ENCODE peak calls at places on chromosomes 12 and 14, in four cellular contexts. C, N, X and R are unnamed samples.

GRCh38 chr12:67042697-67043131 is 226.4 kb upstream of the CAND1 start:
- DNase-seq in C (no peak), N (no peak), X (no peak), R (peak; percentile 53)

GRCh38 chr12:12384601-12385321 is 27.9 kb downstream of the BORCS5 start:
- DNase-seq in C (no peak), N (peak; percentile 64), X (no peak), R (no peak)

GRCh38 chr12:65333649-65334048 is 55.2 kb downstream of the MSRB3 start:
- DNase-seq in C (no peak), N (no peak), X (no peak), R (no peak)

GRCh38 chr12:32377344-32378000 is 21.9 kb upstream of the FGD4 start:
- DNase-seq in C (no peak), N (no peak), X (no peak), R (no peak)

GRCh38 chr12:26402648-26403047 is 207.3 kb downstream of the SSPN start:
- DNase-seq in C (no peak), N (peak; percentile 56), X (no peak), R (peak; percentile 78)

GRCh38 chr12:66453837-66454236 is 151.5 kb downstream of the HELB start:
- DNase-seq in C (no peak), N (no peak), X (no peak), R (no peak)

GRCh38 chr14:52052289-52052943 is 16.4 kb downstream of the NID2 start:
- DNase-seq in C (no peak), N (no peak), X (no peak), R (peak; percentile 35)

GRCh38 chr14:22657861-22658260 is 13.7 kb upstream of the OR6J1 start:
- DNase-seq in C (no peak), N (no peak), X (no peak), R (peak; percentile 50)

GRCh38 chr12:77058740-77059139 is 6.6 kb downstream of the E2F7 start:
- DNase-seq in C (no peak), N (no peak), X (no peak), R (no peak)

GRCh38 chr12:73383584-73384229 is 1111.5 kb downstream of the TRHDE start:
- DNase-seq in C (no peak), N (no peak), X (no peak), R (peak; percentile 9)

GRCh38 chr12:131349397-131350127 is 361.3 kb upstream of the SFSWAP start:
- DNase-seq in C (no peak), N (no peak), X (no peak), R (no peak)

GRCh38 chr14:72982146-72982708 is 44.7 kb downstream of the ZFYVE1 start:
- DNase-seq in C (no peak), N (no peak), X (no peak), R (no peak)

GRCh38 chr14:103696027-103696402 is 19.2 kb downstream of the XRCC3 start:
- DNase-seq in C (no peak), N (no peak), X (no peak), R (no peak)

GRCh38 chr14:103693514-103693913 is 21.7 kb downstream of the XRCC3 start:
- DNase-seq in C (no peak), N (peak; percentile 89), X (no peak), R (peak; percentile 81)

GRCh38 chr14:103692871-103693270 is 22.4 kb downstream of the XRCC3 start:
- DNase-seq in C (no peak), N (no peak), X (no peak), R (no peak)

GRCh38 chr14:103695331-103696026 is 19.8 kb downstream of the XRCC3 start:
- DNase-seq in C (no peak), N (no peak), X (no peak), R (no peak)

DNA sequence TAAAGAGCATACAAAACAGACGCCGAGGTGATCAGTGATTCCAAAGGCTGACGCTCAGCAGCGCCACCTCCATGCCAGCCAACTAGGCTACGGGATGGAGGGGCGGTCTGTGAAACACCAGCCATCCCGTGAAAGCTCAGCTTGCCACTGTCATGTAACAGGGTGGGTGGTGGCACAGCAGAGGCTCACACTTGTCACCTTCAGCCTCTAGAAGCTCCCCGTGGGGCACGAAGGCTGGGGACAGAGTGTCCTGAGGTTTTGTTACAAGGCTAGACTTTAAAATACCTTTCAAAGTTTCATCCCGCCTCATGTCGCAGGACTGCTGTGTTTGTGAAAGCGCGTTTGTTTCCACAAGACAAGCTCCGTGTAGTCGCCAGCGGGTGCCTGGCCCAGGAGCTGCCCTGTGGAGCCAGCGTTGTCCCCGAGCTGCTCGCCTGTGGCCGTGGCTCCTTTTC is 20.7 kb downstream of the XRCC3 start:
- DNase-seq in C (no peak), N (no peak), X (no peak), R (no peak)
- TF ChIP-seq CTCF in C (no peak), N (no peak), X (no peak), R (no peak)

GRCh38 chr12:105084251-105085250 is at the start of gene ALDH1L2:
- DNase-seq in C (peak; percentile 79), N (peak; percentile 88), X (peak; percentile 87), R (peak; percentile 85)
- TF ChIP-seq CTCF in C (no peak), N (no peak), X (no peak), R (no peak)

GRCh38 chr14:97005908-97006307 is 208.7 kb downstream of the VRK1 start:
- DNase-seq in C (no peak), N (no peak), X (no peak), R (no peak)

GRCh38 chr14:97013878-97014277 is 216.7 kb downstream of the VRK1 start:
- DNase-seq in C (no peak), N (no peak), X (no peak), R (no peak)

DNA sequence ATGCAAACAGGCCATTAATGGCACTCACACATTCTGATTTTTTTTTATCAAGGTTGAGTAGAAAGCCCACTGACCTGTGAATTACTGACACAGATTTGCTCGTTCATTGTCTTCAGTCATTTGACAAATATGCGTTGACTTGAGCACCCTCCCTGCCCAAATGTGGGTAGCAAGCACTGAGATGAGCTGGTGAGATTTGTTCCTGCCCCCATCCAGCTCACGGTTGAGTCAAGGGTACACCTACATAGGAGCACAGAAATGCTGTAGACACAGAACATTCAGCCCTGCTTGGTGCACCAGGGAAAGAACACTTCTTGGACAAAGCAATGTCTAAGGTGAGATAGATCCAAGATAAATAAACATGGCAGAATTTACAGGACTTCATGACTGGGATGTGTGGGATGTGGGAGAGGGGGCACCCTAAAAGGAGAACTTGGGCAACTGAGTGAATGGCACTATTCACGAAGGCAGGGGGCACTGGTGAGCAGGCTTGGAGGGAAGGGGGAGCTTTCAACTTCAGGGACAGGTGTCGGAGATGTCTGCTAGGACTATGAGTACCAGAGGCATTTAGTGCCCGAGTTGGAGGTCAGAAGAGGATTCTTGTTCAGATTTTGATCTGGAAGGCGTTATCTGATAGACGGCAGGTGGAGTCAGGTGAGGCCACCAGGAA is 213.4 kb downstream of the VRK1 start:
- DNase-seq in C (no peak), N (no peak), X (no peak), R (no peak)
- TF ChIP-seq CTCF in C (peak; percentile 28), N (no peak), X (no peak), R (peak; percentile 14)

DNA sequence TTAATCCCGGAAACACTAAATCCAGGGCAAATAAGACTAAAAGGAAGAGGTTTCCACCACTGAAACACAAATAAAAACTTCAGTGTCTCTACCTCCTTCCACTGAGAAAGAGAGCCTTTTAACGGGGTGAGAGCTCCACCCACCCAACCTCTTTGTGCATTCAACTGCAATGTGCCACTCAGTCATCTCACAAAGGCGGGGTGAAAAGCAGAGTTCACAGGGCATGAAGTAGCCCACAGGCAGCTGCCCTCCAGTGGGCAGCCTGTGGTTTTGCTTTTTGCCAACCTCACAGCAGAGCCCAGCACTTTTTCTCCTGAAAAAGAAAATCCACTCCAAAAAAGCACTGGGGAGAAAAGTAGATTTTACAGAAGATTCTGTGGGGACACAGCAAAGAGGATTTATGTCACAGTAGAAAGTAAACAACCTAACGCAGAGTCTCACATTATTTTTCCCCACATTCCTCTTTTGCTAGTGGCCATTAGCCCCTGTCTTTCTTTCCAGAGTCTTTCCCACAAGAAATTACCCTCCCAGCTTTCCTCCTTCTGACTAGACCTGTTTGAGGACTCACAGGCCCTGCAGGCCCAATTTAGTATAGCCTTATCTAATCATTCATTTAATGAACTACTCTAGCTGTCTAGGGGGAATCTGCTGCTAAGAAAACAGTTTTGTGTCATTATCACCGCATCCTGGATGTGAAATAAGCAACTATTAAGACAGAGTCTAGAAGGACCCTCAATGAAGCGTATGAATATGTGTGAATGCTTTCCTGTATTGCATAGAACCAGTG is 753.8 kb upstream of the FOXG1 start:
- DNase-seq in C (no peak), N (no peak), X (no peak), R (no peak)
- TF ChIP-seq CTCF in C (no peak), N (no peak), X (no peak), R (no peak)

DNA sequence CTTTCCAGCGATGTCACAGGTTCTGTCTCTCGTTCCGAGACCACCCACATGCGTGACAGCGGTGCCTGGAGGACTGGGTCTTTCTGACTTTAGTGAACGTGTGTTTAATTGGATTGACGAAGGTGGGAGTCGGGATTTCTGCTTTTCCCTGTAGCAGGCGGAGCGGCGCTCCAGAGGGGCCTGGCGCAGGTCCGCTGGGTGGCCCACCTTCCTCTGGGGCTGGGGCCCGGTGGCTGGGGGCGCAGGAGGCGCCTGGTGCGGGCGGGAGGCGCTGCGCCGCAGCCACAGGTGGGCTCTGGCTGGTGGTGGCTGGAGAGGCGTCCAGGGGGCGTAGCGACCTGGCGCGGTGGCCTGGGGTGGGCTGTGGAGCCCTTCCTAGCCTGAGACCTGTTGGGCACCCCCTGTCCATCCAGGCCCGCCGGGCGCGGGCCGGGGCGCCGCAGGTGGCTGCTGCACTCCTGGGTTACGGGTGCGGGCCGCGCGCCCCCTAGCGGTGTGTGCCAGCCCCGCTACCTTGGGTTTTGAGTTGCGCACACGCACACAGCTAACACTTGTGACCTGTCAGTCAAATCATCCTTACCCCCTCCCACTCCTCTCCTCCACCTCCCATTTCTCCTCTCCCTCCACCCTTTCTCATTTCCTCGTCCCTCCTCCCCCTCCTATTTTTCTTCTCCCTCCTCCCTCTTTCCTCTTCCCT is 2.0 kb downstream of the MEG3 start:
- DNase-seq in C (no peak), N (no peak), X (no peak), R (peak; percentile 32)
- TF ChIP-seq CTCF in C (no peak), N (no peak), X (peak; percentile 11), R (peak; percentile 48)